ENCODE peak calls at places on chromosomes 7 and 10, in six cellular contexts. T, C, B, L, Y and V are unnamed samples.

GRCh38 chr7:89029864-89030263 is 234.3 kb upstream of the TEX47 start:
- DNase-seq in T (no peak), C (peak), B (no peak), L (no peak), Y (no peak), V (peak)

GRCh38 chr10:132520147-132520811 is 17.3 kb upstream of the INPP5A start:
- DNase-seq in T (no peak), C (no peak), B (no peak), L (no peak), Y (no peak), V (no peak)

GRCh38 chr7:77442631-77443420 is 26.7 kb upstream of the GSAP start:
- DNase-seq in T (no peak), C (peak), B (no peak), L (no peak), Y (no peak), V (no peak)

GRCh38 chr7:96004598-96004997 is 232.2 kb downstream of the DYNC1I1 start:
- DNase-seq in T (no peak), C (no peak), B (no peak), L (no peak), Y (no peak), V (no peak)

GRCh38 chr10:69119896-69120295 is 4.1 kb upstream of the VPS26A start:
- DNase-seq in T (no peak), C (no peak), B (no peak), L (no peak), Y (no peak), V (no peak)

GRCh38 chr10:9957352-9957751 is 1060.3 kb upstream of the CELF2 start:
- DNase-seq in T (no peak), C (no peak), B (no peak), L (no peak), Y (no peak), V (no peak)

GRCh38 chr7:142669074-142669654 is 80.1 kb upstream of the PRSS1 start:
- DNase-seq in T (no peak), C (peak), B (no peak), L (peak), Y (no peak), V (peak)

GRCh38 chr7:66950763-66951162 is 29.7 kb downstream of the TMEM248 start:
- DNase-seq in T (no peak), C (peak), B (no peak), L (no peak), Y (no peak), V (no peak)

GRCh38 chr10:70898687-70899086 is 10.3 kb upstream of the PCBD1 start:
- DNase-seq in T (no peak), C (no peak), B (no peak), L (no peak), Y (no peak), V (no peak)

GRCh38 chr10:1057106-1057657 is 997 bp downstream of the WDR37 start:
- DNase-seq in T (no peak), C (peak), B (no peak), L (peak), Y (no peak), V (peak)

GRCh38 chr10:90775351-90776028 is 82.3 kb downstream of the HTR7 start:
- DNase-seq in T (peak), C (no peak), B (no peak), L (no peak), Y (no peak), V (peak)

GRCh38 chr10:1267148-1267547 is 211.0 kb downstream of the WDR37 start:
- DNase-seq in T (no peak), C (no peak), B (no peak), L (no peak), Y (no peak), V (no peak)

GRCh38 chr10:5188358-5188757 is 3.4 kb upstream of the AKR1C8 start:
- DNase-seq in T (no peak), C (no peak), B (no peak), L (no peak), Y (no peak), V (no peak)

GRCh38 chr10:104197364-104197763 is 34.8 kb downstream of the CFAP43 start:
- DNase-seq in T (no peak), C (no peak), B (peak), L (no peak), Y (no peak), V (no peak)

GRCh38 chr7:102985176-102985783 is 72.5 kb downstream of the LRRC17 start:
- DNase-seq in T (no peak), C (peak), B (no peak), L (no peak), Y (no peak), V (no peak)

GRCh38 chr7:158588085-158588877 is 658 bp upstream of the PTPRN2 start:
- DNase-seq in T (no peak), C (no peak), B (no peak), L (no peak), Y (no peak), V (no peak)

GRCh38 chr10:132593900-132594876 is 56.6 kb downstream of the INPP5A start:
- DNase-seq in T (peak), C (no peak), B (no peak), L (no peak), Y (no peak), V (no peak)

GRCh38 chr10:43361532-43362190 is 9.8 kb upstream of the FXYD4 start:
- DNase-seq in T (no peak), C (no peak), B (no peak), L (no peak), Y (no peak), V (peak)

GRCh38 chr10:1377231-1377630 is 321.0 kb downstream of the WDR37 start:
- DNase-seq in T (no peak), C (no peak), B (no peak), L (no peak), Y (no peak), V (no peak)

GRCh38 chr10:99983280-99983988 is 26.3 kb downstream of the DNMBP start:
- DNase-seq in T (peak), C (peak), B (peak), L (peak), Y (no peak), V (no peak)

GRCh38 chr10:132732518-132732917 is 53.4 kb downstream of the NKX6-2 start:
- DNase-seq in T (no peak), C (no peak), B (no peak), L (no peak), Y (no peak), V (no peak)

GRCh38 chr10:49612513-49613159 is 1.2 kb upstream of the CHAT start:
- DNase-seq in T (no peak), C (no peak), B (peak), L (peak), Y (no peak), V (peak)

GRCh38 chr7:77797734-77798393 is 370 bp downstream of the TMEM60 start:
- DNase-seq in T (no peak), C (no peak), B (no peak), L (peak), Y (no peak), V (no peak)

GRCh38 chr10:17425584-17426262 is 28.7 kb downstream of the ST8SIA6 start:
- DNase-seq in T (no peak), C (peak), B (no peak), L (peak), Y (no peak), V (no peak)

GRCh38 chr10:8444630-8445029 is 390.1 kb downstream of the GATA3 start:
- DNase-seq in T (no peak), C (no peak), B (no peak), L (no peak), Y (no peak), V (peak)

GRCh38 chr10:101716891-101717659 is 22.1 kb upstream of the FBXW4 start:
- DNase-seq in T (no peak), C (no peak), B (no peak), L (no peak), Y (no peak), V (no peak)

GRCh38 chr10:42984761-42985325 is 92.0 kb upstream of the RET start:
- DNase-seq in T (no peak), C (no peak), B (no peak), L (no peak), Y (no peak), V (no peak)

GRCh38 chr10:95325863-95326262 is 35.1 kb upstream of the PDLIM1 start:
- DNase-seq in T (no peak), C (no peak), B (no peak), L (no peak), Y (no peak), V (no peak)

GRCh38 chr7:75985518-75986146 is 8.8 kb downstream of the TMEM120A start:
- DNase-seq in T (no peak), C (no peak), B (no peak), L (no peak), Y (no peak), V (no peak)

GRCh38 chr7:81030472-81030871 is 111.6 kb upstream of the SEMA3C start:
- DNase-seq in T (no peak), C (no peak), B (no peak), L (no peak), Y (no peak), V (no peak)

GRCh38 chr10:130560079-130560478 is 423.9 kb downstream of the GLRX3 start:
- DNase-seq in T (no peak), C (no peak), B (no peak), L (no peak), Y (no peak), V (peak)

GRCh38 chr7:55509322-55509721 is 63.0 kb downstream of the VOPP1 start:
- DNase-seq in T (no peak), C (peak), B (no peak), L (no peak), Y (no peak), V (peak)

GRCh38 chr7:155813125-155813524 is 862 bp upstream of the SHH start:
- DNase-seq in T (no peak), C (no peak), B (no peak), L (no peak), Y (no peak), V (no peak)

GRCh38 chr7:129213828-129214227 is 11.0 kb upstream of the AHCYL2 start:
- DNase-seq in T (no peak), C (no peak), B (peak), L (peak), Y (peak), V (peak)

GRCh38 chr7:46390042-46390441 is 469.0 kb upstream of the IGFBP3 start:
- DNase-seq in T (no peak), C (no peak), B (no peak), L (no peak), Y (no peak), V (no peak)

GRCh38 chr7:727104-727805 is at the start of gene PRKAR1B:
- DNase-seq in T (no peak), C (no peak), B (no peak), L (peak), Y (peak), V (peak)

GRCh38 chr7:98399462-98399861 is 1.4 kb downstream of the BAIAP2L1 start:
- DNase-seq in T (no peak), C (no peak), B (no peak), L (no peak), Y (no peak), V (no peak)

GRCh38 chr10:43048301-43049051 is 28.4 kb upstream of the RET start:
- DNase-seq in T (no peak), C (no peak), B (no peak), L (no peak), Y (no peak), V (no peak)

GRCh38 chr7:76220185-76221057 is 18.7 kb downstream of the SRRM3 start:
- DNase-seq in T (no peak), C (no peak), B (peak), L (no peak), Y (peak), V (peak)

GRCh38 chr10:111297351-111297848 is 220.6 kb downstream of the ADRA2A start:
- DNase-seq in T (no peak), C (no peak), B (no peak), L (no peak), Y (no peak), V (no peak)
- TF ChIP-seq MYC in T (no peak), C (no peak), B (no peak), L (no peak), Y (no peak), V (no peak)

DNA sequence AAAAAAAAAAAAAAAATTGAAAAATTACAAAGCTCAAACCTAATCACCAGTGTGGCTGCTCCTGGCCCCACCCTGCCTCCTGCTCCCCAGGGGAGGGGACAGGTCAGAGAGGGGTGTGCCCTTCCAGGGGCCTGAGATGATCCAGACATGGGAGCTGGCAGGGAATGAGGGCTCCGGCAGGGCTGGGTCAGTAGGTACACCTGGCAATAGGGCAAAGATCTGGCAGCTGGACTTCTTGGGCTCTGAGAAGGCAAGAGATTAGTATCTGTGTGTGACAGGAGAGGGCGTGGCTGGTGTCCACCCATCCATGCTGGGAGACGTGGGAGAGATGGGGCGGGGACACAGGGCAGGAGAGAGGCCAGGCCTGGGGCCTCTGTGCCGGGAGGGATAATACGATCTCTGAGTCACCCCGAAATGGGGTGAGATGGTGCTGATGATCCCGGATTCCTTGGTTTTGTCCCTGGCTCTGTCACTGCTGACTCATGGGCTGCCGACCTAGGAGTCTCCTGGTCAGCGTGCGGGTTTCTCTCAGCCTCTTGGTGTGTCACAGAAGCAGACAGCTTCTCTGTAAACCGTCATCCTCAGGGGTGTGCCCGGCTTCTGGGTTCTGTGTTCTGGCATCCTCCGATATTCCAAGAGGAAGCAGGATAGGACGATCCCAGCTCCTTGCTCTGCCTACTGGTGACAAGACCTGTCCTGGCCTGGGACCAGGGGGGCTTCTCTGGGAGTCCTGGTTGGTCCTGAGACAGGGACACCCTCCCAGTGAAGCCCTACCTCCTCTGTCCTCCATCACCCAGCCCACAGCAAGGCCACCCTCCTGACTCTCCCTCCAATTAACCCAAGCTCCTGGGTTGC is 8.2 kb upstream of the CLDN4 start:
- DNase-seq in T (no peak), C (no peak), B (peak), L (peak), Y (peak), V (no peak)
- TF ChIP-seq POLR2A in T (no peak), C (no peak), B (no peak), L (peak), Y (no peak), V (no peak)

GRCh38 chr7:121473645-121474300 is 77.7 kb upstream of the FAM3C start:
- DNase-seq in T (no peak), C (no peak), B (no peak), L (no peak), Y (no peak), V (no peak)
- TF ChIP-seq MAX in T (no peak), C (no peak), B (no peak), L (no peak), Y (no peak), V (no peak)

DNA sequence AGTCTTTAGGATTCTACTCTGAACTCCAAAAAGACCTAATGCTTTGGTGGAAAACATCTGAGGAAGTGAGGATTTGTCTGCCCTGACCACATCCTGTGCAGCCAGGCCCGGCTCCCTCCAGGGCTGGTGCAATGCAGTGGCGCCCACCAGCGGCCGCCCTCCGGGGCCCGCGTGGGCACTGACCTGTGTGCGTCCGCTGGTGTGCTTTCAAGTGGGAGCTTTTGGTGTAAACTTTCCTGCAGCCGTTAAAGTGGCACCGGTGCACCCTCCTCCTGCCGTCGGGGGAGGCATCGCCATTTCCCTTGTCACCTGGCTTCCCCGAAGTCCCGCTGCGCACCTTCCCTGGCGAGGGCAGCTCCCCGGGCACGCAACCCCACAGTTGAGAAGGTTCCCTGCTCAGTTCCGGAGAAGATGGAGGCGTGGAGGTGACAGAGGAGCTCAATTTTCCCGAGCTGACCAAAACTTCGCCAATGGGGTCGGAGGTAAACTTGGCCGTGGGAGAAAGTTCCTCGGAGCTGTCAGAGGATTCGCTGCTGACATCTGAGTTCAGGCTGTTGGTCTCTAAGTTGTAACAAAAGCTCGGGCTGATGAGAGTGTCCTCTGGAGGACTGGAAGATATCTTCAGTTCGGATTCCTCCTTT is 3.4 kb downstream of the KLF6 start:
- DNase-seq in T (no peak), C (peak), B (no peak), L (no peak), Y (no peak), V (peak)
- TF ChIP-seq MYC in T (no peak), C (no peak), B (no peak), L (no peak), Y (no peak), V (no peak)

GRCh38 chr7:26198133-26198780 is 2.3 kb downstream of the HNRNPA2B1 start:
- DNase-seq in T (no peak), C (peak), B (no peak), L (no peak), Y (no peak), V (peak)
- TF ChIP-seq POLR2A in T (no peak), C (no peak), B (peak), L (no peak), Y (no peak), V (no peak)

GRCh38 chr7:41858196-41858595 is 155.3 kb upstream of the INHBA start:
- DNase-seq in T (no peak), C (no peak), B (no peak), L (no peak), Y (no peak), V (no peak)

GRCh38 chr7:41861642-41862041 is 158.8 kb upstream of the INHBA start:
- DNase-seq in T (no peak), C (peak), B (no peak), L (no peak), Y (no peak), V (peak)

DNA sequence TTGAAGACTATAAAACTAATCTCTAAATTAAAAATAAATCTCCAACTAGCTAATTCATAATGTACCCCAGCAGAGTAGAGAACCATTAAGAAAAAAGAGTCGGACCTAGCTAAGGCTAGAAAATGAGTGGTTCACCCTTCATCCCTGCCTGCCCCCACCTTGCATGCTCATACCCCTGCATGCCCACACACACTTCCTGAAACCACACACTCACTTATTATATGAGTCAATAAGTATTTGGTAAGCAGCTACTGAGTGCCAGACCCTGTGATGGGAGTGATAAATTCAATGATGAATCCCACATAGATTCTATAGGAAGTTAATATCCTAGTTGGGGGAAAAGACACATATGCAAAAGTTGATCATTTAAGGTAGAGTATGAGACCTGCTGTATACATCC is 152.9 kb upstream of the INHBA start:
- DNase-seq in T (no peak), C (no peak), B (no peak), L (no peak), Y (no peak), V (peak)
- TF ChIP-seq MAX in T (no peak), C (no peak), B (no peak), L (no peak), Y (no peak), V (no peak)

DNA sequence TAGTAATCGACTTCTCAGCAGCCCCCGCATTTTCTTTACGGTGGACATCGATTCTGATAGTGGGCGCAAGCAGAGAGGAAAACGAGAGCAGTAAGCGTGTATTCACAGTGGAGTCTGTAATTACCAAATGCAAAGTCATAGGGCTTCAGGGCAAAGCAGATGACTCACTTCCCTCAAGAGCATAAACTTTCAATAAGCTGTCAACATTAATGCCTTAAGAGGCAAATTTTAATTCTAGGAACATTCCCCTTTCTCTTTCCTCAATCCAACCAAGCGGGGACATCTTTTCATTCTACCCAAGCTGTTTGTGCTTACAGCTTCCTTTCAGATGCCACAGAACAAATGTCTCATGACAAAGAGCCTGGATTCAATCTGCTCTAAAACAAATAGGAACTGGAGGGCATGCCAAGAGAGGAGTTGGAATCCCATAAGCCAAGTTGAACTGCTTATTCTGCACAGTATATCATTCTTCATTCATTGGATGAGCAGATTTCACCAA is 48.6 kb downstream of the MALSU1 start:
- DNase-seq in T (no peak), C (peak), B (no peak), L (peak), Y (peak), V (peak)
- TF ChIP-seq MYC in T (no peak), C (no peak), B (no peak), L (no peak), Y (no peak), V (no peak)

GRCh38 chr10:75630746-75631145 is 199.3 kb downstream of the LRMDA start:
- DNase-seq in T (no peak), C (no peak), B (peak), L (no peak), Y (no peak), V (no peak)
- TF ChIP-seq POLR2A in T (no peak), C (no peak), B (no peak), L (no peak), Y (no peak), V (no peak)